ENCODE peak calls at places on chromosome 3, in six cellular contexts. Y, F, W, P, G and E are unnamed samples.

GRCh38 chr3:126543457-126544090 is 15.2 kb downstream of the C3orf22 start:
- DNase-seq in W (no peak), F (no peak), G (no peak), Y (no peak), P (no peak), E (no peak)

GRCh38 chr3:85487375-85487774 is 528.6 kb downstream of the CADM2 start:
- DNase-seq in P (no peak), G (no peak), F (no peak), Y (no peak), W (no peak), E (no peak)

GRCh38 chr3:148631124-148631903 is 66.4 kb upstream of the AGTR1 start:
- DNase-seq in P (no peak), Y (no peak), G (no peak), W (no peak), F (no peak), E (no peak)

GRCh38 chr3:36297195-36297594 is 83.1 kb upstream of the STAC start:
- DNase-seq in P (no peak), F (no peak), W (no peak), G (no peak), Y (no peak), E (no peak)

GRCh38 chr3:148873928-148874326 is 8.8 kb downstream of the CPA3 start:
- DNase-seq in P (no peak), Y (peak; percentile 10), G (no peak), W (no peak), F (no peak), E (no peak)

GRCh38 chr3:134367412-134367811 is 6.8 kb downstream of the AMOTL2 start:
- DNase-seq in W (no peak), F (no peak), Y (no peak), P (no peak), G (no peak), E (no peak)

GRCh38 chr3:139934557-139935070 is 371 bp upstream of the CLSTN2 start:
- DNase-seq in Y (peak; percentile 40), G (no peak), F (peak; percentile 64), W (peak; percentile 15), P (no peak), E (peak; percentile 55)

GRCh38 chr3:159872374-159873109 is 116.1 kb upstream of the IL12A start:
- DNase-seq in W (peak; percentile 84), Y (peak; percentile 90), G (no peak), P (peak; percentile 67), F (no peak), E (peak; percentile 94)

GRCh38 chr3:195208631-195209030 is 62.3 kb downstream of the XXYLT1 start:
- DNase-seq in P (no peak), F (no peak), W (no peak), G (no peak), Y (no peak), E (no peak)

GRCh38 chr3:177443469-177443868 is 246.2 kb upstream of the TBL1XR1 start:
- DNase-seq in P (peak; percentile 34), G (no peak), Y (peak; percentile 73), F (no peak), W (peak; percentile 48), E (peak; percentile 42)

GRCh38 chr3:10599444-10599843 is 94.1 kb upstream of the ATP2B2 start:
- DNase-seq in Y (no peak), G (no peak), W (no peak), P (no peak), F (no peak), E (no peak)

DNA sequence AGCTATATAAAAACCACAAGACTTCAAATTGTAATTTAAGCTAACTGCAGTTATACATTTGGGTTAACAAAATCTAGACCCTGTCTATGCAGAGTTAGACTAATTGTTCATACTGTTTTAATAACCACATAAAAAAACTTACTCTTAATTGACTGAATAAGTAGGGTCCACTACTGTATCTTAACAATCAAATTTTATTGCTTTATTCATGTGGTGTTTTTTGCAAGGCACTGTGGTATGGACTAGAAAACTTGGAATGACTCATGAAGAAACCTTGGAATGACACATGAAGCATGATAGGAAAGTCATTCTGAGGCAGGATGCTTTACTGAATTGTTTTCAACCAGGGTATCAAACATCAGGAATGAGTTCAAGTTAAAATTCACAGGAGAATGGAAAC is 2.3 kb downstream of the SERP1 start:
- DNase-seq in P (no peak), F (no peak), Y (peak; percentile 67), W (peak; percentile 28), G (no peak), E (peak; percentile 33)
- H3K27ac ChIP-seq in P (peak overlapping the region; percentile 92), F (peak overlapping the region; percentile 98), Y (peak overlapping the region; percentile 97), W (peak overlapping the region; percentile 34), G (no peak overlapping the region), E (no peak overlapping the region)

DNA sequence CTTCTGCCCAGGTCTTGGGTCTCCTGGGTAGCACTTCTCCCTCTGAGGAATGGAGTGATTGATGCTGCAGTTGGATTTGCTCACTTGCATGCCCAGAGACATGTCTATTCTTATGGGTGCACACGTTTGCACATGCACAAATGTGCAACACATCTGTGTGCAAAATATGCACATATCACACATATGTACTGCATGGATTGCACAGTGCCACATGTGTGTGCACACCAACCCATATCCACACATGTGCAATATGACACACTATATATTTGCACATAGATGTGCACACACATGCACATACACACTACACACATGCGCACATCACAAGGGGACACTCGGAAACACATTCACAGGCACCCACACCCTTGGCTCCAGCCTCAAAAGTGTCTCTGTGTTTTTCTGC is 671 bp upstream of the SEMA3B start:
- DNase-seq in G (no peak), F (no peak), Y (no peak), P (no peak), W (no peak), E (no peak)
- H3K27ac ChIP-seq in G (no peak overlapping the region), F (peak overlapping the region; percentile 94), Y (no peak overlapping the region), P (peak overlapping the region; percentile 74), W (no peak overlapping the region), E (no peak overlapping the region)

GRCh38 chr3:146110156-146110555 is 50.8 kb downstream of the PLOD2 start:
- DNase-seq in W (no peak), F (no peak), Y (peak; percentile 79), P (no peak), G (no peak), E (peak; percentile 21)
- H3K27ac ChIP-seq in W (no peak overlapping the region), F (no peak overlapping the region), Y (no peak overlapping the region), P (no peak overlapping the region), G (no peak overlapping the region), E (no peak overlapping the region)

DNA sequence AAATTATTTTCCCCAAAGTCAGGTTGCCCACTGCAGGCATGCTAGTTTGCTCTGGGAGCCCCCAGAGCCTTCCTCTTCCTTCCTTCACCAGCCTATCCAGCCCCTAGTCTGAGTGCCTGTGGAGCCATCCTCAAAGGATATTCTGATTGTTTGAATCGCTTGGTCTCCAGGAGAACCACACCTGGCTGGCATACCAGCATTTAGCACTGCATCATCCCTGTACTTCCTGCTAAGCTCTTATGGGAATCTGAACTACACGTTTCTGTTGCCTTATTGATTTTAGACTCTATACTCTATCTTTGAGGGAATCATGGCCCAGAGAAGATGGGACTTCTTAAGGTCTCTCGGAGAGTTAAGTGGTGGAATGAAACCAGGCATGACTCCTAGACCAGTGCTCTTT is 26.3 kb downstream of the ZBTB38 start:
- DNase-seq in F (no peak), Y (no peak), G (no peak), P (no peak), W (no peak), E (no peak)
- H3K27ac ChIP-seq in F (no peak overlapping the region), Y (no peak overlapping the region), G (no peak overlapping the region), P (no peak overlapping the region), W (no peak overlapping the region), E (no peak overlapping the region)

GRCh38 chr3:120552184-120553020 is 43.7 kb upstream of the NDUFB4 start:
- DNase-seq in G (no peak), F (no peak), P (no peak), W (no peak), Y (no peak), E (no peak)

GRCh38 chr3:120557115-120557514 is 39.0 kb upstream of the NDUFB4 start:
- DNase-seq in F (no peak), G (no peak), W (no peak), P (no peak), Y (no peak), E (no peak)

GRCh38 chr3:120554727-120555660 is 41.1 kb upstream of the NDUFB4 start:
- DNase-seq in F (no peak), W (no peak), G (no peak), P (no peak), Y (no peak), E (no peak)

GRCh38 chr3:120558784-120559227 is 37.3 kb upstream of the NDUFB4 start:
- DNase-seq in Y (peak; percentile 73), F (peak; percentile 89), W (peak; percentile 88), G (peak; percentile 75), P (peak; percentile 22), E (peak; percentile 91)

GRCh38 chr3:120555661-120556509 is 40.3 kb upstream of the NDUFB4 start:
- DNase-seq in W (no peak), F (peak; percentile 52), G (no peak), P (no peak), Y (no peak), E (no peak)
- H3K27ac ChIP-seq in W (no peak overlapping the region), F (peak overlapping the region; percentile 8), G (no peak overlapping the region), P (no peak overlapping the region), Y (no peak overlapping the region), E (no peak overlapping the region)

GRCh38 chr3:138834359-138835176 is at the start of gene PIK3CB:
- DNase-seq in W (peak; percentile 77), G (peak; percentile 72), F (peak; percentile 94), Y (peak; percentile 64), P (no peak), E (peak; percentile 67)

GRCh38 chr3:138829097-138829496 is 5.6 kb downstream of the PIK3CB start:
- DNase-seq in P (no peak), F (no peak), W (no peak), Y (no peak), G (no peak), E (no peak)

GRCh38 chr3:138827222-138827621 is 7.5 kb downstream of the PIK3CB start:
- DNase-seq in P (no peak), F (no peak), Y (no peak), W (no peak), G (no peak), E (no peak)

GRCh38 chr3:138833908-138834358 is 795 bp downstream of the PIK3CB start:
- DNase-seq in F (no peak), W (peak; percentile 51), P (no peak), G (peak; percentile 2), Y (no peak), E (peak; percentile 16)

DNA sequence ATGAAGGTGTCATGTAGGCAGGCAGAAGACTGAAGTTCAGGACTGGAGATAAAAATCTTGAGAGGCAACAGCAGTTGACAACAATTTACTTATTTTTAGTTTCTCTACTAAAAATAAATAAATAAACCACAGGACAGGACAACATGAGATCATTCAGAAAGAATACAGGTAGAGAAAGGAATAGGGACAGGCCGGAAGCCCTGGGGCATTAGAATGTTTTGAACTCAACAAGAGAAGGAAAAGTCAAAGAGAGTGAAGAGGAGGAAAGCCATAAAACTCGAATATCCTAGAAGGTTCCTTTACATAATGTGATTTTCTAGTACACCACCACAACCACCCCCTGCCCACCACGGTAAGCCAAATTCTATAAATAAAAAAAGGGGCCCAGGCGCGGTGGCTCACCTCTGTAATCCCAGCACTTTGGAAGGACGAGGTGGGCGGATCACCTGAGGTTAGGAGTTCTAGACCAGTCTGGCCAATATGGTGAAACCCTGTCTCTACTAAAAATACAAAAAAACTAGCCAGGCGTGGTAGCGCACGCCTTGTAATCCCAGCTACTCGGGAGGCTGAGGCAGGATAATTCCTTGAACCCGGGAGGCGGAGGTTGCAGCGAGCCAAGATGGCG is 4.7 kb downstream of the PIK3CB start:
- DNase-seq in P (no peak), G (no peak), Y (no peak), F (no peak), W (no peak), E (no peak)
- H3K27ac ChIP-seq in P (no peak overlapping the region), G (no peak overlapping the region), Y (no peak overlapping the region), F (no peak overlapping the region), W (no peak overlapping the region), E (no peak overlapping the region)

GRCh38 chr3:16741103-16741758 is 136.0 kb upstream of the DAZL start:
- DNase-seq in W (peak; percentile 90), P (no peak), Y (peak; percentile 95), F (no peak), G (no peak), E (peak; percentile 91)
- H3K27ac ChIP-seq in W (no peak overlapping the region), P (no peak overlapping the region), Y (peak overlapping the region; percentile 78), F (no peak overlapping the region), G (no peak overlapping the region), E (peak overlapping the region; percentile 72)